ENCODE peak calls at places on chromosome 3, in four cellular contexts. K is AG08396, J is DMS153, D is astrocyte. C is an unnamed sample.

GRCh38 chr3:64207289-64208086 is 17.8 kb downstream of the PRICKLE2 start:
- DNase-seq in K (no peak), J (no peak), D (peak; percentile 82), C (peak; percentile 90)

GRCh38 chr3:60146121-60146520 is 1096.3 kb upstream of the CFAP20DC start:
- DNase-seq in K (no peak), J (no peak), D (no peak), C (no peak)

GRCh38 chr3:156793400-156793799 is 32.8 kb upstream of the LEKR1 start:
- DNase-seq in K (no peak), J (no peak), D (no peak), C (no peak)

GRCh38 chr3:191373327-191373726 is 43.0 kb upstream of the UTS2B start:
- DNase-seq in K (no peak), J (no peak), D (no peak), C (no peak)

GRCh38 chr3:123335007-123335670 is 113.8 kb downstream of the ADCY5 start:
- DNase-seq in K (no peak), J (no peak), D (no peak), C (no peak)

GRCh38 chr3:43233062-43233461 is 53.3 kb upstream of the SNRK start:
- DNase-seq in K (no peak), J (no peak), D (no peak), C (no peak)

GRCh38 chr3:8550619-8551018 is 49.0 kb downstream of the LMCD1 start:
- DNase-seq in K (no peak), J (no peak), D (no peak), C (no peak)

GRCh38 chr3:186070996-186071395 is 37.9 kb downstream of the ETV5 start:
- DNase-seq in K (no peak), J (no peak), D (no peak), C (no peak)

GRCh38 chr3:64666171-64666581 is 21.6 kb downstream of the ADAMTS9 start:
- DNase-seq in K (peak; percentile 18), J (no peak), D (peak; percentile 51), C (peak; percentile 81)

GRCh38 chr3:15660055-15660940 is 58.8 kb downstream of the BTD start:
- DNase-seq in K (no peak), J (no peak), D (no peak), C (no peak)

GRCh38 chr3:140629351-140630137 is 48.3 kb upstream of the TRIM42 start:
- DNase-seq in K (peak; percentile 8), J (no peak), D (peak; percentile 99), C (peak; percentile 76)

GRCh38 chr3:122493296-122493695 is 21.4 kb downstream of the KPNA1 start:
- DNase-seq in K (peak; percentile 18), J (no peak), D (peak; percentile 83), C (peak; percentile 93)

GRCh38 chr3:24741506-24741905 is 246.9 kb upstream of the THRB start:
- DNase-seq in K (no peak), J (no peak), D (no peak), C (peak; percentile 3)

GRCh38 chr3:64518950-64519349 is 168.8 kb downstream of the ADAMTS9 start:
- DNase-seq in K (peak; percentile 10), J (no peak), D (no peak), C (peak; percentile 92)

GRCh38 chr3:190048831-190049541 is 71.7 kb downstream of the P3H2 start:
- DNase-seq in K (peak; percentile 27), J (no peak), D (peak; percentile 82), C (peak; percentile 72)

GRCh38 chr3:65978116-65978515 is 60.6 kb downstream of the MAGI1 start:
- DNase-seq in K (no peak), J (no peak), D (peak; percentile 62), C (peak; percentile 40)

GRCh38 chr3:126340596-126340942 is 16.6 kb downstream of the KLF15 start:
- DNase-seq in K (no peak), J (no peak), D (no peak), C (no peak)

GRCh38 chr3:72380711-72381508 is 467.3 kb downstream of the SHQ1 start:
- DNase-seq in K (no peak), J (peak; percentile 2), D (no peak), C (no peak)

GRCh38 chr3:18412684-18413083 is 12.5 kb downstream of the SATB1 start:
- DNase-seq in K (no peak), J (no peak), D (no peak), C (no peak)

GRCh38 chr3:122728756-122729514 is 48.3 kb downstream of the PARP14 start:
- DNase-seq in K (no peak), J (no peak), D (no peak), C (no peak)

GRCh38 chr3:168002786-168003368 is 92.8 kb downstream of the GOLIM4 start:
- DNase-seq in K (no peak), J (no peak), D (peak; percentile 62), C (peak; percentile 49)

GRCh38 chr3:98711426-98711825 is 51.7 kb upstream of the ST3GAL6 start:
- DNase-seq in K (no peak), J (no peak), D (no peak), C (no peak)

GRCh38 chr3:16900779-16901440 is 16.2 kb downstream of the PLCL2 start:
- DNase-seq in K (no peak), J (no peak), D (no peak), C (no peak)

GRCh38 chr3:71725279-71725991 is at the start of gene EIF4E3:
- DNase-seq in K (peak; percentile 91), J (no peak), D (no peak), C (no peak)

GRCh38 chr3:130748520-130748919 is 1.9 kb upstream of the PIK3R4 start:
- DNase-seq in K (no peak), J (no peak), D (no peak), C (no peak)

GRCh38 chr3:123053107-123053506 is 13.7 kb upstream of the PDIA5 start:
- DNase-seq in K (no peak), J (no peak), D (no peak), C (peak; percentile 42)

GRCh38 chr3:67361770-67362169 is 292.6 kb downstream of the SUCLG2 start:
- DNase-seq in K (no peak), J (no peak), D (no peak), C (peak; percentile 15)

GRCh38 chr3:115148142-115148790 is 1.2 kb upstream of the ZBTB20 start:
- DNase-seq in K (no peak), J (no peak), D (peak; percentile 8), C (no peak)

GRCh38 chr3:102473648-102474047 is 38.8 kb downstream of the ZPLD1 start:
- DNase-seq in K (no peak), J (no peak), D (no peak), C (no peak)

GRCh38 chr3:65749066-65749465 is 289.7 kb downstream of the MAGI1 start:
- DNase-seq in K (no peak), J (no peak), D (no peak), C (peak; percentile 66)

GRCh38 chr3:130425484-130425883 is 80.0 kb downstream of the COL6A5 start:
- DNase-seq in K (no peak), J (peak; percentile 15), D (no peak), C (no peak)

GRCh38 chr3:12946661-12947316 is 105.4 kb upstream of the RPL32 start:
- DNase-seq in K (no peak), J (no peak), D (no peak), C (no peak)

GRCh38 chr3:69326821-69327433 is 59.0 kb downstream of the FRMD4B start:
- DNase-seq in K (no peak), J (no peak), D (no peak), C (no peak)

GRCh38 chr3:179046497-179047353 is 24.9 kb downstream of the ZMAT3 start:
- DNase-seq in K (no peak), J (no peak), D (peak; percentile 53), C (peak; percentile 31)

GRCh38 chr3:167885277-167885676 is 149.8 kb downstream of the SERPINI1 start:
- DNase-seq in K (no peak), J (no peak), D (no peak), C (no peak)

GRCh38 chr3:129602730-129603560 is 3.5 kb downstream of the PLXND1 start:
- DNase-seq in K (peak; percentile 91), J (no peak), D (peak; percentile 92), C (peak; percentile 93)

GRCh38 chr3:184196536-184196935 is 10.5 kb downstream of the ABCF3 start:
- DNase-seq in K (no peak), J (no peak), D (no peak), C (peak; percentile 68)

GRCh38 chr3:17852217-17852616 is 109.8 kb upstream of the TBC1D5 start:
- DNase-seq in K (no peak), J (no peak), D (no peak), C (no peak)

GRCh38 chr3:32453346-32453745 is 49.3 kb downstream of the CMTM6 start:
- DNase-seq in K (peak; percentile 80), J (no peak), D (peak; percentile 81), C (peak; percentile 85)

C was measured in amniotic epithelial cell.